ENCODE peak calls at places on chromosomes 12 and 14, in nine cellular contexts. T, D, W, E, K, P, U, V and S are unnamed samples.

GRCh38 chr12:58803893-58804292 is 116.4 kb downstream of the LRIG3 start:
- DNase-seq in T (no peak), D (peak), W (peak), E (no peak), K (no peak), P (no peak), U (no peak), V (no peak), S (peak)

GRCh38 chr12:56152756-56153137 is 360 bp downstream of the MYL6B start:
- DNase-seq in T (no peak), D (no peak), W (no peak), E (peak), K (no peak), P (peak), U (no peak), V (no peak), S (no peak)

GRCh38 chr12:63308701-63309100 is 157.7 kb upstream of the AVPR1A start:
- DNase-seq in T (no peak), D (peak), W (peak), E (no peak), K (no peak), P (no peak), U (no peak), V (no peak), S (peak)

GRCh38 chr12:44287545-44287944 is 451.7 kb downstream of the TMEM117 start:
- DNase-seq in T (no peak), D (peak), W (no peak), E (no peak), K (no peak), P (no peak), U (no peak), V (no peak), S (no peak)

GRCh38 chr12:124709722-124710656 is 142.6 kb upstream of the NCOR2 start:
- DNase-seq in T (no peak), D (peak), W (peak), E (no peak), K (no peak), P (peak), U (no peak), V (no peak), S (no peak)

GRCh38 chr14:26888592-26888991 is 290.8 kb upstream of the NOVA1 start:
- DNase-seq in T (no peak), D (no peak), W (no peak), E (no peak), K (no peak), P (no peak), U (no peak), V (no peak), S (no peak)

GRCh38 chr12:26445909-26446308 is 250.5 kb downstream of the SSPN start:
- DNase-seq in T (no peak), D (no peak), W (no peak), E (no peak), K (no peak), P (no peak), U (no peak), V (no peak), S (no peak)

GRCh38 chr14:80212025-80212402 is 710 bp upstream of the DIO2 start:
- DNase-seq in T (no peak), D (peak), W (peak), E (no peak), K (no peak), P (no peak), U (no peak), V (no peak), S (peak)

GRCh38 chr12:96239711-96240234 is 45.6 kb downstream of the ELK3 start:
- DNase-seq in T (no peak), D (peak), W (no peak), E (no peak), K (no peak), P (no peak), U (no peak), V (no peak), S (no peak)

GRCh38 chr12:46269429-46270241 is 792 bp upstream of the SLC38A1 start:
- DNase-seq in T (peak), D (no peak), W (no peak), E (peak), K (no peak), P (no peak), U (peak), V (no peak), S (no peak)

GRCh38 chr12:6345319-6346071 is 3.6 kb upstream of the TNFRSF1A start:
- DNase-seq in T (no peak), D (peak), W (peak), E (peak), K (no peak), P (no peak), U (no peak), V (no peak), S (peak)

GRCh38 chr12:122062832-122063690 is 15.5 kb upstream of the MLXIP start:
- DNase-seq in T (no peak), D (peak), W (peak), E (no peak), K (peak), P (peak), U (peak), V (peak), S (peak)

GRCh38 chr12:74889563-74890236 is 319.9 kb downstream of the KCNC2 start:
- DNase-seq in T (no peak), D (peak), W (peak), E (no peak), K (no peak), P (no peak), U (no peak), V (no peak), S (peak)

GRCh38 chr12:51953011-51953568 is 1.6 kb downstream of the ACVR1B start:
- DNase-seq in T (no peak), D (no peak), W (no peak), E (no peak), K (no peak), P (no peak), U (peak), V (no peak), S (no peak)

GRCh38 chr12:128316981-128317526 is 50.1 kb downstream of the TMEM132C start:
- DNase-seq in T (no peak), D (no peak), W (no peak), E (no peak), K (no peak), P (no peak), U (no peak), V (no peak), S (no peak)

GRCh38 chr14:104331871-104332605 is 193.7 kb downstream of the KIF26A start:
- DNase-seq in T (no peak), D (no peak), W (no peak), E (peak), K (no peak), P (no peak), U (no peak), V (no peak), S (no peak)